ENCODE peak calls at places on chromosomes 11 and 22, in eight cellular contexts. One of them, this sample, is unnamed.

GRCh38 chr22:42644422-42645340 is 4.3 kb upstream of the ATP5MGL start:
- DNase-seq in IMR-90: no peak
- DNase-seq in uterus: no peak
- DNase-seq in tibial nerve: no peak
- DNase-seq in transverse colon: peak
- DNase-seq in sigmoid colon: peak
- DNase-seq in heart left ventricle: peak
- DNase-seq in esophagus squamous epithelium: no peak
- DNase-seq in this sample: no peak

GRCh38 chr11:68617925-68618809 is 66.2 kb upstream of the GAL start:
- DNase-seq in heart left ventricle: no peak
- DNase-seq in uterus: no peak
- DNase-seq in IMR-90: no peak
- DNase-seq in esophagus squamous epithelium: no peak
- DNase-seq in tibial nerve: no peak
- DNase-seq in transverse colon: no peak
- DNase-seq in sigmoid colon: no peak
- DNase-seq in this sample: no peak

GRCh38 chr11:88164806-88165205 is 10.4 kb downstream of the RAB38 start:
- DNase-seq in tibial nerve: no peak
- DNase-seq in esophagus squamous epithelium: no peak
- DNase-seq in IMR-90: no peak
- DNase-seq in heart left ventricle: no peak
- DNase-seq in transverse colon: no peak
- DNase-seq in sigmoid colon: no peak
- DNase-seq in uterus: no peak
- DNase-seq in this sample: no peak

GRCh38 chr22:48919187-48919590 is 908.5 kb downstream of the BRD1 start:
- DNase-seq in heart left ventricle: no peak
- DNase-seq in tibial nerve: no peak
- DNase-seq in uterus: no peak
- DNase-seq in transverse colon: no peak
- DNase-seq in sigmoid colon: peak
- DNase-seq in IMR-90: no peak
- DNase-seq in esophagus squamous epithelium: no peak
- DNase-seq in this sample: peak

GRCh38 chr11:102911758-102912481 is 37.1 kb upstream of the MMP12 start:
- DNase-seq in sigmoid colon: no peak
- DNase-seq in transverse colon: no peak
- DNase-seq in IMR-90: no peak
- DNase-seq in tibial nerve: no peak
- DNase-seq in heart left ventricle: no peak
- DNase-seq in esophagus squamous epithelium: no peak
- DNase-seq in uterus: no peak
- DNase-seq in this sample: no peak

GRCh38 chr22:25970348-25970995 is 198.8 kb upstream of the SEZ6L start:
- DNase-seq in transverse colon: no peak
- DNase-seq in sigmoid colon: no peak
- DNase-seq in tibial nerve: no peak
- DNase-seq in heart left ventricle: no peak
- DNase-seq in IMR-90: no peak
- DNase-seq in uterus: no peak
- DNase-seq in esophagus squamous epithelium: no peak
- DNase-seq in this sample: no peak

GRCh38 chr22:43826142-43827093 is 14.3 kb upstream of the EFCAB6 start:
- DNase-seq in transverse colon: no peak
- DNase-seq in sigmoid colon: no peak
- DNase-seq in uterus: no peak
- DNase-seq in esophagus squamous epithelium: no peak
- DNase-seq in tibial nerve: no peak
- DNase-seq in IMR-90: peak
- DNase-seq in heart left ventricle: no peak
- DNase-seq in this sample: no peak

GRCh38 chr22:41184679-41185078 is 20.4 kb upstream of the L3MBTL2 start:
- DNase-seq in IMR-90: no peak
- DNase-seq in heart left ventricle: no peak
- DNase-seq in transverse colon: no peak
- DNase-seq in uterus: no peak
- DNase-seq in tibial nerve: no peak
- DNase-seq in esophagus squamous epithelium: no peak
- DNase-seq in sigmoid colon: no peak
- DNase-seq in this sample: no peak

GRCh38 chr11:23729088-23729487 is 767.8 kb upstream of the LUZP2 start:
- DNase-seq in tibial nerve: no peak
- DNase-seq in IMR-90: no peak
- DNase-seq in sigmoid colon: no peak
- DNase-seq in uterus: no peak
- DNase-seq in transverse colon: no peak
- DNase-seq in heart left ventricle: no peak
- DNase-seq in esophagus squamous epithelium: no peak
- DNase-seq in this sample: no peak

GRCh38 chr11:3156282-3156660 is 8.8 kb downstream of the OSBPL5 start:
- DNase-seq in heart left ventricle: no peak
- DNase-seq in esophagus squamous epithelium: no peak
- DNase-seq in IMR-90: no peak
- DNase-seq in transverse colon: no peak
- DNase-seq in uterus: no peak
- DNase-seq in sigmoid colon: peak
- DNase-seq in tibial nerve: no peak
- DNase-seq in this sample: no peak

GRCh38 chr22:31532060-31532459 is 35.7 kb downstream of the SFI1 start:
- DNase-seq in transverse colon: no peak
- DNase-seq in heart left ventricle: no peak
- DNase-seq in uterus: no peak
- DNase-seq in esophagus squamous epithelium: no peak
- DNase-seq in IMR-90: peak
- DNase-seq in sigmoid colon: no peak
- DNase-seq in tibial nerve: no peak
- DNase-seq in this sample: no peak

GRCh38 chr11:10486161-10486840 is 31.2 kb downstream of the AMPD3 start:
- DNase-seq in tibial nerve: no peak
- DNase-seq in sigmoid colon: no peak
- DNase-seq in heart left ventricle: no peak
- DNase-seq in esophagus squamous epithelium: no peak
- DNase-seq in transverse colon: no peak
- DNase-seq in uterus: no peak
- DNase-seq in IMR-90: no peak
- DNase-seq in this sample: no peak

GRCh38 chr11:68798221-68798813 is 43.4 kb downstream of the CPT1A start:
- DNase-seq in sigmoid colon: no peak
- DNase-seq in uterus: no peak
- DNase-seq in transverse colon: peak
- DNase-seq in IMR-90: no peak
- DNase-seq in tibial nerve: no peak
- DNase-seq in heart left ventricle: no peak
- DNase-seq in esophagus squamous epithelium: no peak
- DNase-seq in this sample: no peak

GRCh38 chr11:64745523-64746328 is 1.8 kb upstream of the RASGRP2 start:
- DNase-seq in transverse colon: peak
- DNase-seq in IMR-90: peak
- DNase-seq in esophagus squamous epithelium: no peak
- DNase-seq in uterus: peak
- DNase-seq in tibial nerve: peak
- DNase-seq in sigmoid colon: peak
- DNase-seq in heart left ventricle: peak
- DNase-seq in this sample: peak

GRCh38 chr22:40411506-40411861 is 41.1 kb downstream of the SGSM3 start:
- DNase-seq in tibial nerve: no peak
- DNase-seq in IMR-90: no peak
- DNase-seq in uterus: no peak
- DNase-seq in sigmoid colon: no peak
- DNase-seq in esophagus squamous epithelium: no peak
- DNase-seq in heart left ventricle: no peak
- DNase-seq in transverse colon: no peak
- DNase-seq in this sample: no peak

GRCh38 chr11:109856958-109857357 is 236.2 kb upstream of the ZC3H12C start:
- DNase-seq in esophagus squamous epithelium: no peak
- DNase-seq in transverse colon: no peak
- DNase-seq in tibial nerve: no peak
- DNase-seq in sigmoid colon: no peak
- DNase-seq in uterus: no peak
- DNase-seq in heart left ventricle: no peak
- DNase-seq in IMR-90: peak
- DNase-seq in this sample: no peak

GRCh38 chr11:2825886-2826678 is 59.5 kb downstream of the CDKN1C start:
- DNase-seq in heart left ventricle: peak
- DNase-seq in tibial nerve: peak
- DNase-seq in sigmoid colon: peak
- DNase-seq in transverse colon: peak
- DNase-seq in esophagus squamous epithelium: no peak
- DNase-seq in uterus: peak
- DNase-seq in IMR-90: peak
- DNase-seq in this sample: peak

GRCh38 chr22:43849731-43850130 is 12.6 kb downstream of the SULT4A1 start:
- DNase-seq in transverse colon: no peak
- DNase-seq in sigmoid colon: peak
- DNase-seq in uterus: no peak
- DNase-seq in esophagus squamous epithelium: no peak
- DNase-seq in IMR-90: no peak
- DNase-seq in heart left ventricle: peak
- DNase-seq in tibial nerve: peak
- DNase-seq in this sample: no peak

GRCh38 chr11:68684385-68685356 is at the start of gene GAL:
- DNase-seq in sigmoid colon: peak
- DNase-seq in IMR-90: no peak
- DNase-seq in heart left ventricle: no peak
- DNase-seq in uterus: no peak
- DNase-seq in tibial nerve: no peak
- DNase-seq in esophagus squamous epithelium: no peak
- DNase-seq in transverse colon: no peak
- DNase-seq in this sample: no peak

GRCh38 chr11:120413480-120413879 is 77.3 kb downstream of the ARHGEF12 start:
- DNase-seq in esophagus squamous epithelium: no peak
- DNase-seq in IMR-90: peak
- DNase-seq in sigmoid colon: no peak
- DNase-seq in uterus: no peak
- DNase-seq in heart left ventricle: no peak
- DNase-seq in transverse colon: no peak
- DNase-seq in tibial nerve: no peak
- DNase-seq in this sample: no peak

GRCh38 chr11:75439026-75439425 is 6.0 kb upstream of the KLHL35 start:
- DNase-seq in tibial nerve: no peak
- DNase-seq in uterus: no peak
- DNase-seq in heart left ventricle: no peak
- DNase-seq in transverse colon: no peak
- DNase-seq in esophagus squamous epithelium: no peak
- DNase-seq in IMR-90: no peak
- DNase-seq in sigmoid colon: no peak
- DNase-seq in this sample: no peak

GRCh38 chr11:12581923-12582322 is 92.3 kb upstream of the TEAD1 start:
- DNase-seq in tibial nerve: no peak
- DNase-seq in esophagus squamous epithelium: no peak
- DNase-seq in transverse colon: no peak
- DNase-seq in sigmoid colon: no peak
- DNase-seq in IMR-90: peak
- DNase-seq in heart left ventricle: no peak
- DNase-seq in uterus: no peak
- DNase-seq in this sample: no peak

GRCh38 chr11:93729129-93729616 is 12.1 kb downstream of the TAF1D start:
- DNase-seq in transverse colon: no peak
- DNase-seq in heart left ventricle: no peak
- DNase-seq in IMR-90: no peak
- DNase-seq in sigmoid colon: no peak
- DNase-seq in tibial nerve: no peak
- DNase-seq in uterus: no peak
- DNase-seq in esophagus squamous epithelium: no peak
- DNase-seq in this sample: no peak

GRCh38 chr22:38751066-38751421 is 4.8 kb downstream of the SUN2 start:
- DNase-seq in IMR-90: no peak
- DNase-seq in heart left ventricle: no peak
- DNase-seq in uterus: no peak
- DNase-seq in transverse colon: no peak
- DNase-seq in sigmoid colon: no peak
- DNase-seq in esophagus squamous epithelium: no peak
- DNase-seq in tibial nerve: no peak
- DNase-seq in this sample: no peak

GRCh38 chr22:17237031-17237668 is 17.9 kb upstream of the ADA2 start:
- DNase-seq in uterus: no peak
- DNase-seq in heart left ventricle: no peak
- DNase-seq in transverse colon: no peak
- DNase-seq in tibial nerve: no peak
- DNase-seq in esophagus squamous epithelium: no peak
- DNase-seq in sigmoid colon: no peak
- DNase-seq in IMR-90: no peak
- DNase-seq in this sample: no peak

DNA sequence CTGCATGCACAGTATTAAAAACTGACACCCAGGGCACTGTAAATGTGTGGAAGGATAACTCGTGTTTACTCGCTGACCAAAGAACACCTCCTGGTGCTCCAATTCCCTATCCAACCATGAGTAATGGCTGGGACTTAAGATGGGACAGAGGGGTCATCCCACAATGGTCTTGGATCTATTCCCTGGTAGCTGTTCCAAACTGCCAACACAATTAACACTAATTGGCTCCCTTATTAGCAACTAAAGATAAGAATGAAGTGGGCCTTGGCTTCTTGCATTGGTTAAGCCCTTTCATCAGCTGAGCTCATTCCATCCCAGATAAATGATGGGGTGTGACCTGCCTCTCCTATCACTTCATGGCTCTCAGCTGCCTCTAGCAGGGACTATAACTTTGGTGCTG is 1.5 kb upstream of the SIK3 start:
- DNase-seq in sigmoid colon: no peak
- DNase-seq in uterus: no peak
- DNase-seq in tibial nerve: no peak
- DNase-seq in transverse colon: no peak
- DNase-seq in IMR-90: no peak
- DNase-seq in heart left ventricle: no peak
- DNase-seq in esophagus squamous epithelium: no peak
- DNase-seq in this sample: no peak
- H3K27ac ChIP-seq in sigmoid colon: peak
- H3K27ac ChIP-seq in uterus: peak
- H3K27ac ChIP-seq in tibial nerve: peak
- H3K27ac ChIP-seq in transverse colon: peak
- H3K27ac ChIP-seq in IMR-90: no peak
- H3K27ac ChIP-seq in heart left ventricle: peak
- H3K27ac ChIP-seq in esophagus squamous epithelium: peak
- H3K27ac ChIP-seq in this sample: peak

GRCh38 chr22:46335201-46336118 is at the start of gene TRMU:
- DNase-seq in uterus: peak
- DNase-seq in tibial nerve: peak
- DNase-seq in esophagus squamous epithelium: no peak
- DNase-seq in heart left ventricle: peak
- DNase-seq in IMR-90: peak
- DNase-seq in sigmoid colon: peak
- DNase-seq in transverse colon: peak
- DNase-seq in this sample: no peak
- TF ChIP-seq POLR2A in uterus: peak
- TF ChIP-seq POLR2A in tibial nerve: peak
- TF ChIP-seq POLR2A in esophagus squamous epithelium: peak
- TF ChIP-seq POLR2A in heart left ventricle: no peak
- TF ChIP-seq POLR2A in IMR-90: peak
- TF ChIP-seq POLR2A in sigmoid colon: peak
- TF ChIP-seq POLR2A in transverse colon: peak
- TF ChIP-seq POLR2A in this sample: no peak

GRCh38 chr11:78039391-78039918 is 16.4 kb upstream of the KCTD14 start:
- DNase-seq in tibial nerve: no peak
- DNase-seq in IMR-90: no peak
- DNase-seq in transverse colon: no peak
- DNase-seq in heart left ventricle: no peak
- DNase-seq in esophagus squamous epithelium: no peak
- DNase-seq in sigmoid colon: no peak
- DNase-seq in uterus: no peak
- DNase-seq in this sample: no peak
- H3K27ac ChIP-seq in tibial nerve: peak
- H3K27ac ChIP-seq in IMR-90: peak
- H3K27ac ChIP-seq in transverse colon: peak
- H3K27ac ChIP-seq in heart left ventricle: peak
- H3K27ac ChIP-seq in esophagus squamous epithelium: peak
- H3K27ac ChIP-seq in sigmoid colon: peak
- H3K27ac ChIP-seq in uterus: peak
- H3K27ac ChIP-seq in this sample: peak

GRCh38 chr11:29879560-29879959 is 137.3 kb downstream of the KCNA4 start:
- DNase-seq in IMR-90: no peak
- DNase-seq in sigmoid colon: no peak
- DNase-seq in transverse colon: no peak
- DNase-seq in heart left ventricle: no peak
- DNase-seq in uterus: no peak
- DNase-seq in esophagus squamous epithelium: no peak
- DNase-seq in tibial nerve: no peak
- DNase-seq in this sample: no peak
- TF ChIP-seq POLR2A in IMR-90: no peak
- TF ChIP-seq POLR2A in sigmoid colon: no peak
- TF ChIP-seq POLR2A in transverse colon: no peak
- TF ChIP-seq POLR2A in heart left ventricle: no peak
- TF ChIP-seq POLR2A in uterus: no peak
- TF ChIP-seq POLR2A in esophagus squamous epithelium: no peak
- TF ChIP-seq POLR2A in tibial nerve: no peak
- TF ChIP-seq POLR2A in this sample: no peak

This sample was measured in esophagus muscularis mucosa.